ENCODE peak calls at places on chromosome 5, in five cellular contexts. One of them, this sample, is unnamed.

GRCh38 chr5:145347026-145347616 is 488.0 kb downstream of the PRELID2 start:
- DNase-seq in cardiac muscle cell: peak; percentile 61
- DNase-seq in RWPE1: peak; percentile 20
- DNase-seq in glutamatergic neuron: no peak
- DNase-seq in AG10803: peak; percentile 59
- DNase-seq in this sample: peak; percentile 8

GRCh38 chr5:92378961-92379611 is 996.0 kb upstream of the ARRDC3 start:
- DNase-seq in cardiac muscle cell: peak; percentile 31
- DNase-seq in RWPE1: no peak
- DNase-seq in glutamatergic neuron: no peak
- DNase-seq in AG10803: no peak
- DNase-seq in this sample: no peak

GRCh38 chr5:66157046-66157445 is 12.9 kb downstream of the SREK1 start:
- DNase-seq in cardiac muscle cell: no peak
- DNase-seq in RWPE1: no peak
- DNase-seq in glutamatergic neuron: no peak
- DNase-seq in AG10803: no peak
- DNase-seq in this sample: no peak

GRCh38 chr5:133260715-133261114 is 208.9 kb downstream of the HSPA4 start:
- DNase-seq in cardiac muscle cell: no peak
- DNase-seq in RWPE1: peak; percentile 36
- DNase-seq in glutamatergic neuron: no peak
- DNase-seq in AG10803: no peak
- DNase-seq in this sample: no peak

GRCh38 chr5:39118638-39119037 is 44.4 kb upstream of the RICTOR start:
- DNase-seq in cardiac muscle cell: no peak
- DNase-seq in RWPE1: no peak
- DNase-seq in glutamatergic neuron: no peak
- DNase-seq in AG10803: no peak
- DNase-seq in this sample: no peak

GRCh38 chr5:90410178-90410762 is 714 bp upstream of the CETN3 start:
- DNase-seq in cardiac muscle cell: no peak
- DNase-seq in RWPE1: no peak
- DNase-seq in glutamatergic neuron: no peak
- DNase-seq in AG10803: peak; percentile 9
- DNase-seq in this sample: no peak

GRCh38 chr5:3854069-3854741 is 258.6 kb downstream of the IRX1 start:
- DNase-seq in cardiac muscle cell: no peak
- DNase-seq in RWPE1: no peak
- DNase-seq in glutamatergic neuron: no peak
- DNase-seq in AG10803: no peak
- DNase-seq in this sample: no peak

GRCh38 chr5:158351485-158352140 is 492.7 kb upstream of the CLINT1 start:
- DNase-seq in cardiac muscle cell: no peak
- DNase-seq in RWPE1: no peak
- DNase-seq in glutamatergic neuron: no peak
- DNase-seq in AG10803: no peak
- DNase-seq in this sample: no peak

GRCh38 chr5:10331341-10331796 is 22.1 kb upstream of the MARCHF6 start:
- DNase-seq in cardiac muscle cell: no peak
- DNase-seq in RWPE1: no peak
- DNase-seq in glutamatergic neuron: no peak
- DNase-seq in AG10803: peak; percentile 77
- DNase-seq in this sample: no peak

GRCh38 chr5:55600536-55601208 is 65.9 kb upstream of the PLPP1 start:
- DNase-seq in cardiac muscle cell: peak; percentile 32
- DNase-seq in RWPE1: no peak
- DNase-seq in glutamatergic neuron: no peak
- DNase-seq in AG10803: peak; percentile 79
- DNase-seq in this sample: no peak

GRCh38 chr5:61999371-61999770 is 306.6 kb upstream of the KIF2A start:
- DNase-seq in cardiac muscle cell: no peak
- DNase-seq in RWPE1: peak; percentile 42
- DNase-seq in glutamatergic neuron: no peak
- DNase-seq in AG10803: peak; percentile 61
- DNase-seq in this sample: no peak

GRCh38 chr5:132138260-132138659 is 64.7 kb downstream of the CSF2 start:
- DNase-seq in cardiac muscle cell: no peak
- DNase-seq in RWPE1: no peak
- DNase-seq in glutamatergic neuron: no peak
- DNase-seq in AG10803: peak; percentile 40
- DNase-seq in this sample: no peak

GRCh38 chr5:132136906-132137305 is 63.3 kb downstream of the CSF2 start:
- DNase-seq in cardiac muscle cell: no peak
- DNase-seq in RWPE1: peak; percentile 52
- DNase-seq in glutamatergic neuron: no peak
- DNase-seq in AG10803: peak; percentile 86
- DNase-seq in this sample: no peak

GRCh38 chr5:132132138-132132537 is 58.5 kb downstream of the CSF2 start:
- DNase-seq in cardiac muscle cell: no peak
- DNase-seq in RWPE1: no peak
- DNase-seq in glutamatergic neuron: no peak
- DNase-seq in AG10803: no peak
- DNase-seq in this sample: no peak

GRCh38 chr5:132130918-132131715 is 57.5 kb downstream of the CSF2 start:
- DNase-seq in cardiac muscle cell: no peak
- DNase-seq in RWPE1: no peak
- DNase-seq in glutamatergic neuron: no peak
- DNase-seq in AG10803: no peak
- DNase-seq in this sample: no peak

DNA sequence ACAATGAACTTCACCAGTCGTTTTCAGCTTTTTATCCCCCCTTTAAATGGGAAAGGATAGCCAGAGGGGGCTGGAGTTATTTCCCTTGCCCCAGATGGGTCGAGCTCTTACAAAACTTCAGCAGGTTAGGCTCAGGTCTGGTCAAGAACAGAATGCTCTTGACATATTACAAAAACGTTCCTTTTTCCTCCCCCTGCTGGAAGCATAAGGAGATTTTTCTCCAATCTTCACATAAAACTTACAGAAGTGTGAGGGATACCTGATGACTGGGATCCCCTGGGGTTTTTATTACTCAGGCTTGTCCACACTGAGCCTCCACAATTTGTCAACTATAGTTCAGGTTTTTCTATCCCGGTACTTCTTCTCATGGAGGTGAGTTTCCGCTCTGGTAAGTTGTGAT is 60.8 kb downstream of the CSF2 start:
- DNase-seq in cardiac muscle cell: no peak
- DNase-seq in RWPE1: peak; percentile 30
- DNase-seq in glutamatergic neuron: no peak
- DNase-seq in AG10803: peak; percentile 5
- DNase-seq in this sample: no peak
- TF ChIP-seq CTCF in cardiac muscle cell: peak; percentile 42
- TF ChIP-seq CTCF in RWPE1: no peak
- TF ChIP-seq CTCF in glutamatergic neuron: peak; percentile 18
- TF ChIP-seq CTCF in AG10803: peak; percentile 42
- TF ChIP-seq CTCF in this sample: no peak

GRCh38 chr5:78984020-78984610 is 995 bp downstream of the ARSB start:
- DNase-seq in cardiac muscle cell: no peak
- DNase-seq in RWPE1: no peak
- DNase-seq in glutamatergic neuron: no peak
- DNase-seq in AG10803: peak; percentile 17
- DNase-seq in this sample: no peak
- TF ChIP-seq CTCF in cardiac muscle cell: no peak
- TF ChIP-seq CTCF in RWPE1: peak; percentile 10
- TF ChIP-seq CTCF in glutamatergic neuron: peak; percentile 26
- TF ChIP-seq CTCF in AG10803: no peak
- TF ChIP-seq CTCF in this sample: no peak

GRCh38 chr5:123369371-123369968 is 53.7 kb downstream of the CEP120 start:
- DNase-seq in cardiac muscle cell: no peak
- DNase-seq in RWPE1: no peak
- DNase-seq in glutamatergic neuron: no peak
- DNase-seq in AG10803: no peak
- DNase-seq in this sample: no peak

GRCh38 chr5:123364443-123364842 is 58.8 kb downstream of the CEP120 start:
- DNase-seq in cardiac muscle cell: no peak
- DNase-seq in RWPE1: no peak
- DNase-seq in glutamatergic neuron: no peak
- DNase-seq in AG10803: no peak
- DNase-seq in this sample: no peak

GRCh38 chr5:123365163-123365562 is 58.0 kb downstream of the CEP120 start:
- DNase-seq in cardiac muscle cell: no peak
- DNase-seq in RWPE1: no peak
- DNase-seq in glutamatergic neuron: no peak
- DNase-seq in AG10803: peak; percentile 64
- DNase-seq in this sample: no peak

GRCh38 chr5:123371575-123372179 is 51.5 kb downstream of the CEP120 start:
- DNase-seq in cardiac muscle cell: peak; percentile 59
- DNase-seq in RWPE1: peak; percentile 8
- DNase-seq in glutamatergic neuron: peak; percentile 83
- DNase-seq in AG10803: peak; percentile 10
- DNase-seq in this sample: peak; percentile 71

DNA sequence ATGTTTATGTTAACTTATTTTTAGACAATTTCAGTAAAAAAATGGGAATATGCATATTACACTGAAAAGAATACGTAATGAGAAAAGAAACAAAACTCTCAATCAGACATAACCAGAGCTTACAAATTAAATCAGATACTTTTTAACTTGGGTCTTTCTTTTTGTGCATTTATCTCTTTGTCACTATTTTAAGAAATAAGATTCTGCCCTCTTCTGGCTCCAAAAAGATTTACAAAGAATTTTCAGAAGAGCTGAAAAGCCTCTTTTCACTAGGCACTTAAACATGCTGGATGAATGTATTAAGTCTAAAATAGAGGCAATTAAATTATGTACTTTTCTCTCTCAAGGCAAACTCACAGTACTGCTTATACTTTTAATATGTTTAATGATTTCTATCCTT is 55.5 kb downstream of the CEP120 start:
- DNase-seq in cardiac muscle cell: peak; percentile 31
- DNase-seq in RWPE1: peak; percentile 3
- DNase-seq in glutamatergic neuron: no peak
- DNase-seq in AG10803: peak; percentile 25
- DNase-seq in this sample: no peak
- TF ChIP-seq CTCF in cardiac muscle cell: peak; percentile 25
- TF ChIP-seq CTCF in RWPE1: peak; percentile 44
- TF ChIP-seq CTCF in glutamatergic neuron: peak; percentile 29
- TF ChIP-seq CTCF in AG10803: peak; percentile 50
- TF ChIP-seq CTCF in this sample: peak; percentile 42

GRCh38 chr5:174425271-174425963 is 299.0 kb upstream of the MSX2 start:
- DNase-seq in cardiac muscle cell: peak; percentile 56
- DNase-seq in RWPE1: peak; percentile 56
- DNase-seq in glutamatergic neuron: no peak
- DNase-seq in AG10803: no peak
- DNase-seq in this sample: no peak

GRCh38 chr5:174426388-174426787 is 298.0 kb upstream of the MSX2 start:
- DNase-seq in cardiac muscle cell: no peak
- DNase-seq in RWPE1: no peak
- DNase-seq in glutamatergic neuron: no peak
- DNase-seq in AG10803: no peak
- DNase-seq in this sample: no peak

GRCh38 chr5:174425964-174426290 is 298.5 kb upstream of the MSX2 start:
- DNase-seq in cardiac muscle cell: no peak
- DNase-seq in RWPE1: no peak
- DNase-seq in glutamatergic neuron: peak; percentile 38
- DNase-seq in AG10803: no peak
- DNase-seq in this sample: no peak

GRCh38 chr5:174423538-174423937 is 300.8 kb upstream of the MSX2 start:
- DNase-seq in cardiac muscle cell: peak; percentile 27
- DNase-seq in RWPE1: no peak
- DNase-seq in glutamatergic neuron: peak; percentile 21
- DNase-seq in AG10803: no peak
- DNase-seq in this sample: no peak

GRCh38 chr5:174424219-174425053 is 299.9 kb upstream of the MSX2 start:
- DNase-seq in cardiac muscle cell: peak; percentile 22
- DNase-seq in RWPE1: no peak
- DNase-seq in glutamatergic neuron: no peak
- DNase-seq in AG10803: no peak
- DNase-seq in this sample: no peak
- TF ChIP-seq CTCF in cardiac muscle cell: no peak
- TF ChIP-seq CTCF in RWPE1: no peak
- TF ChIP-seq CTCF in glutamatergic neuron: no peak
- TF ChIP-seq CTCF in AG10803: no peak
- TF ChIP-seq CTCF in this sample: no peak

DNA sequence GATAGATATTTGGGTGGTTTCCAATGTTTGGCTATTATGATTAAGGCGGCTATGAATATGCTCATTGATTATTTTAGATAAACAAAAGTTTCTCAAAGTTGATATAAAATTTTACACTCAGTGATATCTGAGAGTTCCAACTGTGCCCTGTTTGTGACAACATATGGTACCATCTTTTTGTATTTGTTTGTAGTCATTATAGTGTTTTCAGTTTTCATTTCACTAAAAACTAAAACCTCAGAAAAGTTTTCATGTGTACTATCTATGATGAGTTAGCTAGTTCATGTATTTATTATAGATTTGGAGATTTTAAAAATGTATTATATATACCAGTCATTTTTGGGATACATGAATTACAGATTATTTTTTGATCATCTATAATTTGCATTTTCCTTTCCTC is 1111.4 kb downstream of the CDH18 start:
- DNase-seq in cardiac muscle cell: no peak
- DNase-seq in RWPE1: no peak
- DNase-seq in glutamatergic neuron: no peak
- DNase-seq in AG10803: no peak
- DNase-seq in this sample: no peak
- TF ChIP-seq CTCF in cardiac muscle cell: no peak
- TF ChIP-seq CTCF in RWPE1: no peak
- TF ChIP-seq CTCF in glutamatergic neuron: no peak
- TF ChIP-seq CTCF in AG10803: no peak
- TF ChIP-seq CTCF in this sample: no peak